ENCODE peak calls at places on chromosomes 4 and X, in five cellular contexts. L is Panc1; Z is Ammon's horn; F is endothelial cell; T is stimulated activated CD4-positive, alpha-beta T cell treated with anti-CD3 and anti-CD28 coated beads, Interleukin-4, amount 100 ng/mL, for 1 hour. A is an unnamed sample.

GRCh38 chr4:40473578-40474388 is 138.7 kb downstream of the CHRNA9 start:
- DNase-seq in L (no peak), Z (no peak), F (no peak), T (no peak), A (peak)

GRCh38 chr4:54234497-54235205 is 5.6 kb downstream of the PDGFRA start:
- DNase-seq in L (no peak), Z (no peak), F (no peak), T (no peak), A (no peak)

GRCh38 chrX:75156537-75156945 is 458 bp upstream of the ABCB7 start:
- DNase-seq in L (no peak), Z (peak), F (no peak), T (no peak), A (peak)

GRCh38 chr4:109296545-109296944 is 5.9 kb downstream of the COL25A1 start:
- DNase-seq in L (no peak), Z (no peak), F (no peak), T (no peak), A (no peak)

GRCh38 chr4:77734928-77735327 is 84.2 kb downstream of the CNOT6L start:
- DNase-seq in L (peak), Z (no peak), F (no peak), T (no peak), A (peak)

GRCh38 chrX:40140706-40141499 is 43.1 kb upstream of the BCOR start:
- DNase-seq in L (no peak), Z (no peak), F (no peak), T (no peak), A (no peak)

GRCh38 chr4:19735012-19735411 is 516.7 kb upstream of the SLIT2 start:
- DNase-seq in L (no peak), Z (no peak), F (no peak), T (no peak), A (no peak)

GRCh38 chr4:7472443-7473013 is 37.8 kb upstream of the PSAPL1 start:
- DNase-seq in L (no peak), Z (no peak), F (no peak), T (no peak), A (no peak)

GRCh38 chr4:174110180-174110579 is 173.3 kb downstream of the FBXO8 start:
- DNase-seq in L (no peak), Z (no peak), F (no peak), T (no peak), A (no peak)

GRCh38 chr4:16777726-16778125 is 120.7 kb downstream of the LDB2 start:
- DNase-seq in L (no peak), Z (no peak), F (no peak), T (no peak), A (no peak)

GRCh38 chr4:55444822-55445221 is 49.1 kb downstream of the TMEM165 start:
- DNase-seq in L (no peak), Z (peak), F (no peak), T (no peak), A (no peak)

GRCh38 chr4:73275318-73275654 is 16.7 kb upstream of the ANKRD17 start:
- DNase-seq in L (no peak), Z (no peak), F (no peak), T (no peak), A (no peak)

GRCh38 chr4:106318511-106318910 is 2.2 kb downstream of the AIMP1 start:
- DNase-seq in L (no peak), Z (no peak), F (no peak), T (no peak), A (no peak)

GRCh38 chr4:41209187-41209586 is 5.2 kb downstream of the APBB2 start:
- DNase-seq in L (no peak), Z (peak), F (no peak), T (no peak), A (no peak)

GRCh38 chr4:156638332-156638731 is 333.3 kb downstream of the PDGFC start:
- DNase-seq in L (no peak), Z (no peak), F (no peak), T (no peak), A (no peak)

GRCh38 chr4:16382571-16382970 is 156.3 kb upstream of the TAPT1 start:
- DNase-seq in L (no peak), Z (no peak), F (no peak), T (no peak), A (no peak)

GRCh38 chr4:79141530-79141929 is 184.3 kb downstream of the NAA11 start:
- DNase-seq in L (no peak), Z (no peak), F (peak), T (no peak), A (peak)

GRCh38 chr4:183540498-183540953 is 35.7 kb downstream of the ING2 start:
- DNase-seq in L (no peak), Z (no peak), F (no peak), T (no peak), A (no peak)

GRCh38 chr4:89572224-89572858 is 264.6 kb downstream of the SNCA start:
- DNase-seq in L (no peak), Z (no peak), F (no peak), T (no peak), A (no peak)

GRCh38 chr4:186201535-186202230 is 10.3 kb downstream of the CYP4V2 start:
- DNase-seq in L (peak), Z (no peak), F (peak), T (peak), A (peak)

GRCh38 chr4:189124149-189124758 is 816.4 kb upstream of the FRG1 start:
- DNase-seq in L (no peak), Z (peak), F (peak), T (no peak), A (no peak)

GRCh38 chrX:133911816-133912495 is 73.4 kb downstream of the GPC3 start:
- DNase-seq in L (no peak), Z (no peak), F (no peak), T (no peak), A (no peak)

GRCh38 chr4:29081230-29081955 is 1638.8 kb upstream of the PCDH7 start:
- DNase-seq in L (no peak), Z (no peak), F (no peak), T (no peak), A (no peak)

GRCh38 chrX:13938053-13938765 is 91.5 kb downstream of the GEMIN8 start:
- DNase-seq in L (no peak), Z (peak), F (peak), T (peak), A (peak)

GRCh38 chr4:94519019-94519418 is 67.3 kb downstream of the PDLIM5 start:
- DNase-seq in L (no peak), Z (peak), F (no peak), T (no peak), A (no peak)

GRCh38 chrX:86002076-86002896 is 45.1 kb downstream of the CHM start:
- DNase-seq in L (no peak), Z (no peak), F (peak), T (no peak), A (peak)

GRCh38 chrX:143240658-143241057 is 214.9 kb downstream of the SPANXN4 start:
- DNase-seq in L (no peak), Z (no peak), F (no peak), T (no peak), A (no peak)

GRCh38 chrX:41238543-41238942 is 95.4 kb upstream of the DDX3X start:
- DNase-seq in L (no peak), Z (no peak), F (no peak), T (no peak), A (no peak)

GRCh38 chr4:38523524-38524448 is 140.2 kb upstream of the KLF3 start:
- DNase-seq in L (no peak), Z (peak), F (no peak), T (peak), A (no peak)

GRCh38 chr4:174631901-174632758 is 109.8 kb upstream of the HPGD start:
- DNase-seq in L (peak), Z (peak), F (no peak), T (no peak), A (no peak)

GRCh38 chrX:26375346-26375745 is 159.4 kb downstream of the MAGEB5 start:
- DNase-seq in L (no peak), Z (no peak), F (no peak), T (no peak), A (no peak)

GRCh38 chrX:119667111-119667928 is 25.6 kb downstream of the SEPTIN6 start:
- DNase-seq in L (no peak), Z (no peak), F (no peak), T (no peak), A (no peak)

GRCh38 chr4:155403886-155404285 is 27.1 kb upstream of the MAP9 start:
- DNase-seq in L (peak), Z (peak), F (no peak), T (no peak), A (peak)

GRCh38 chr4:95835672-95836071 is 4.2 kb upstream of the PDHA2 start:
- DNase-seq in L (no peak), Z (peak), F (peak), T (no peak), A (peak)

GRCh38 chr4:56118845-56119244 is 170.1 kb downstream of the CEP135 start:
- DNase-seq in L (no peak), Z (no peak), F (no peak), T (no peak), A (no peak)

GRCh38 chr4:89242864-89243740 is 64.5 kb downstream of the GPRIN3 start:
- DNase-seq in L (no peak), Z (no peak), F (no peak), T (no peak), A (no peak)

GRCh38 chrX:11588097-11588496 is 77.6 kb downstream of the ARHGAP6 start:
- DNase-seq in L (no peak), Z (no peak), F (no peak), T (no peak), A (no peak)

GRCh38 chrX:49162620-49163019 is at the start of gene MAGIX:
- DNase-seq in L (no peak), Z (no peak), F (no peak), T (no peak), A (no peak)

GRCh38 chr4:915595-915994 is 16.5 kb downstream of the GAK start:
- DNase-seq in L (no peak), Z (peak), F (no peak), T (no peak), A (no peak)